ENCODE peak calls at places on chromosomes 5 and 9, in four cellular contexts. D is neural progenitor cell, R is SK-N-SH, F is GM23338. P is an unnamed sample.

GRCh38 chr9:75378036-75378435 is 289.7 kb downstream of the OSTF1 start:
- DNase-seq in R (no peak), F (no peak), D (no peak), P (no peak)

GRCh38 chr9:68912561-68912960 is 101.4 kb downstream of the PRKACG start:
- DNase-seq in D (no peak), R (no peak), F (no peak), P (no peak)

GRCh38 chr5:127340606-127341005 is 50.0 kb downstream of the MEGF10 start:
- DNase-seq in D (no peak), F (no peak), R (no peak), P (no peak)

GRCh38 chr9:101566904-101567724 is 27.7 kb downstream of the PPP3R2 start:
- DNase-seq in D (peak), R (no peak), F (peak), P (peak)

GRCh38 chr9:33354651-33355211 is 47.6 kb downstream of the AQP7 start:
- DNase-seq in D (no peak), R (no peak), F (no peak), P (no peak)

GRCh38 chr5:81450940-81451339 is 57.0 kb upstream of the ACOT12 start:
- DNase-seq in D (no peak), F (peak), R (no peak), P (no peak)

GRCh38 chr5:180069589-180070247 is 1.8 kb downstream of the RNF130 start:
- DNase-seq in F (no peak), R (no peak), D (peak), P (no peak)

GRCh38 chr5:16602182-16602581 is 14.6 kb downstream of the RETREG1 start:
- DNase-seq in D (no peak), F (peak), R (no peak), P (no peak)

GRCh38 chr9:86069206-86069869 is 30.0 kb downstream of the GOLM1 start:
- DNase-seq in D (peak), F (no peak), R (no peak), P (no peak)

GRCh38 chr5:139638090-139638735 is 9.9 kb upstream of the CXXC5 start:
- DNase-seq in R (peak), D (peak), F (peak), P (peak)

GRCh38 chr5:100761192-100761591 is 141.9 kb downstream of the ST8SIA4 start:
- DNase-seq in F (no peak), D (no peak), R (no peak), P (no peak)

GRCh38 chr5:171806976-171807823 is 21.6 kb downstream of the SMIM23 start:
- DNase-seq in D (peak), R (no peak), F (peak), P (no peak)

GRCh38 chr5:97181856-97182545 is 1.0 kb downstream of the RIOK2 start:
- DNase-seq in D (no peak), R (no peak), F (no peak), P (no peak)

GRCh38 chr9:33737811-33738606 is 57.4 kb upstream of the PRSS3 start:
- DNase-seq in D (peak), F (peak), R (peak), P (peak)

GRCh38 chr5:174045470-174046025 is at the start of gene NSG2:
- DNase-seq in R (peak), F (peak), D (peak), P (peak)

GRCh38 chr9:20584968-20585643 is 37.2 kb downstream of the MLLT3 start:
- DNase-seq in R (no peak), F (no peak), D (no peak), P (no peak)

GRCh38 chr9:130074391-130075115 is 20.8 kb downstream of the GPR107 start:
- DNase-seq in R (no peak), D (no peak), F (no peak), P (no peak)

GRCh38 chr5:176817864-176818377 is 7.6 kb downstream of the UNC5A start:
- DNase-seq in F (peak), R (peak), D (peak), P (no peak)

GRCh38 chr9:12906646-12907045 is 131.8 kb downstream of the LURAP1L start:
- DNase-seq in R (no peak), F (no peak), D (no peak), P (no peak)

GRCh38 chr5:149581931-149582768 is 852 bp downstream of the ARHGEF37 start:
- DNase-seq in F (peak), R (no peak), D (peak), P (no peak)

GRCh38 chr9:9920425-9920824 is 692.4 kb downstream of the PTPRD start:
- DNase-seq in D (peak), R (peak), F (peak), P (no peak)

GRCh38 chr5:149207821-149208220 is 63.8 kb upstream of the AFAP1L1 start:
- DNase-seq in D (no peak), F (no peak), R (no peak), P (no peak)

GRCh38 chr9:121156263-121156731 is 45.4 kb downstream of the RAB14 start:
- DNase-seq in R (no peak), F (no peak), D (no peak), P (peak)

GRCh38 chr5:144131256-144131655 is 39.2 kb downstream of the YIPF5 start:
- DNase-seq in D (no peak), F (no peak), R (no peak), P (no peak)

GRCh38 chr9:111902396-111903147 is 6.0 kb downstream of the UGCG start:
- DNase-seq in F (no peak), R (no peak), D (no peak), P (no peak)

DNA sequence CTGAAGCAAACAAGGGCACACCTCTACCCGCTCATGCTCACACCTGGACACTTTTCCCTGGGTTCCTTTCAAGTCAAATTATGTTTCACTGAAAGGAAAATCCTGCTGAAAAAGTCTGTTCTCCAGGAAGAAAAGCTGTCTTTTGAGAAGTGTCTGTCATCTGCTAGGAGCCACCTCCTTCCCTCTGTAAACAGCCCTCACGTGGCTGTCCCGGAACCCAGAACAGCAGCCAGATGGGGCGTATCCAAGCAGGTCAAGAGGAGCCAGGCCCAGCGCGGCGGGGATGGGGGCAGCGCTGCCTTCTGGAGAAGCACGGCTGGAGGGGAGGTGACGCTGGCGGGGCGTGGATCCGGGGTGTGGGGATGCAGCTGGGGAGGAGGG is at the start of gene PNPLA7:
- DNase-seq in R (peak), F (peak), D (peak), P (peak)
- H2AFZ ChIP-seq in R (peak), F (no peak), D (peak), P (peak)

GRCh38 chr5:488744-489688 is 35.2 kb downstream of the SLC9A3 start:
- DNase-seq in D (no peak), R (no peak), F (no peak), P (no peak)
- H3K4me2 ChIP-seq in D (no peak), R (no peak), F (no peak), P (no peak)

GRCh38 chr9:105290401-105290800 is 46.0 kb downstream of the SLC44A1 start:
- DNase-seq in R (no peak), F (no peak), D (no peak), P (no peak)
- TF ChIP-seq EZH2phosphoT487 in R (no peak), F (no peak), D (no peak), P (no peak)

GRCh38 chr5:142852799-142853198 is 82.6 kb downstream of the ARHGAP26 start:
- DNase-seq in R (no peak), F (no peak), D (no peak), P (no peak)

GRCh38 chr5:142851731-142852130 is 81.6 kb downstream of the ARHGAP26 start:
- DNase-seq in D (no peak), F (no peak), R (no peak), P (no peak)

GRCh38 chr5:142849880-142850279 is 79.7 kb downstream of the ARHGAP26 start:
- DNase-seq in F (no peak), R (no peak), D (no peak), P (no peak)

GRCh38 chr5:142853682-142854081 is 83.5 kb downstream of the ARHGAP26 start:
- DNase-seq in D (no peak), R (no peak), F (no peak), P (no peak)

DNA sequence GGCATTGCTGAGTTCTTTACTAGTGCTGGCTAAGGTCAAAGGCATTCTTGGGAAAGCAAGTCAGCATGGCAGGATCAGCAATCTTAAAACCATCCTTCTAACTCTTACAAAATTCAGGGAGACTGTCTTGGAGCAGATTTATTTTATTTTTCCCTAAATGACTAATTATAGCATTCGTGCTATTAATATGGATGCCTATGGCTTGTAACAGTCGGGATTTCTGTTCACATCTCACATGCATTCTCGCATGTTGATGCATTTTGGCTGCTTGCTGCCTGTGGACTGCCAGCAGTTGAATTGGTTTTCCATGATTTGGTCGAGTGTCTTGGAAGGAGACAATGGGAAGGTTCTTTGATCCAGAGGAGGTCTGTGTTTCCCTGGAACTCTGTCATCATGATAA is 82.2 kb downstream of the ARHGAP26 start:
- DNase-seq in F (no peak), D (no peak), R (no peak), P (no peak)
- H2AFZ ChIP-seq in F (no peak), D (no peak), R (no peak), P (no peak)

GRCh38 chr5:125376059-125376641 is 629.7 kb upstream of the ZNF608 start:
- DNase-seq in R (no peak), D (no peak), F (no peak), P (no peak)

GRCh38 chr5:125375143-125375542 is 628.7 kb upstream of the ZNF608 start:
- DNase-seq in D (no peak), R (no peak), F (no peak), P (no peak)

GRCh38 chr5:125370486-125370885 is 624.0 kb upstream of the ZNF608 start:
- DNase-seq in D (no peak), R (no peak), F (no peak), P (no peak)

GRCh38 chr5:125377151-125377550 is 630.7 kb upstream of the ZNF608 start:
- DNase-seq in F (no peak), R (no peak), D (peak), P (no peak)

GRCh38 chr5:125372694-125373621 is 626.5 kb upstream of the ZNF608 start:
- DNase-seq in D (peak), F (peak), R (peak), P (no peak)
- H3K4me2 ChIP-seq in D (peak), F (peak), R (peak), P (no peak)

GRCh38 chr9:18595597-18595996 is 121.6 kb downstream of the ADAMTSL1 start:
- DNase-seq in F (no peak), D (no peak), R (no peak), P (no peak)
- TF ChIP-seq EZH2phosphoT487 in F (no peak), D (no peak), R (no peak), P (no peak)

DNA sequence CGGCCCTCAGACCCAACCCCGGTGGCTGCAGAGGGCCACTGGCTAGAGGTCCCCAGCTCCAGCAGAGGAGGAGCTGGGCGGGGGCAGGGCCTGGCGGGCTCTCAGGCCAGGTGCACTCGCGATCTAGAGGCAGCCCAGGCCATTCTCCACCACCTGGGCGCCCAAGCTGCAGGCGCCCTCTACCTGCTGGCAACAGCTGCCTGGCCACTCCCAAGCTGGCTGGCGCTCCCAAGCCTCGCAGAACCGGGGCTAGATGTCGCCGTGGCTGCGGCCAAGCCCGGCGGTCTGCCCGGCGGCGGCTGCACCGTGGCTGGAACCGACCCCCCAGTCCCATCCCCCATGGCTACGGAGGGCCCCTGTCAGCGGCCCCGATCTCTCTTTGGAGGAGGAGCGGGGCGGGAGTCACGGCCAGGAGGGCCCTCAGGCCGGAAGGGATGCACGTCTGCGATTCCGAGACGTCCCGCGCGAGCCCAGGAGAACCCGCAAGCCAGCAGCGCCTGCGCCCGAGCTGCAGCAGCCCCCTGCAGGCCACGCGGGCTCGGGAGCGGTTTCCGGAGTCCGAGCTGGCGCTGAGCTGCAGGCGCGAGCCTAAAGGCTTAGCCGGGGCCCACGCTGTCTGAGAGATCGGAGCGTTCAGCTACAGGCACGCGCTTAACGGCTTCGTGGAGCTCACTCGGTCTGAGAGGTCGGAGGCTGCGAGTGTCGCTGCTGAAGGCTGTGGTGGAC is 44.3 kb upstream of the BICD2 start:
- DNase-seq in D (peak), R (peak), F (peak), P (peak)
- H2AFZ ChIP-seq in D (peak), R (peak), F (peak), P (peak)

P was measured in MM.1S.